ENCODE peak calls at places on chromosomes 7 and 10, in five cellular contexts. Y, D, M, J and B are unnamed samples.

GRCh38 chr7:128909605-128910568 is 622 bp downstream of the KCP start:
- DNase-seq in Y (no peak), D (peak; percentile 77), M (no peak), J (no peak), B (no peak)

GRCh38 chr10:72981882-72982529 is 27.4 kb upstream of the PLA2G12B start:
- DNase-seq in Y (no peak), D (no peak), M (no peak), J (no peak), B (no peak)

GRCh38 chr7:25579688-25580075 is 351.4 kb upstream of the NPVF start:
- DNase-seq in Y (no peak), D (no peak), M (no peak), J (no peak), B (no peak)

GRCh38 chr7:133217805-133218204 is 35.1 kb upstream of the EXOC4 start:
- DNase-seq in Y (no peak), D (no peak), M (no peak), J (no peak), B (no peak)

GRCh38 chr10:34241226-34242000 is 573.7 kb downstream of the PARD3 start:
- DNase-seq in Y (no peak), D (no peak), M (no peak), J (no peak), B (no peak)

GRCh38 chr7:33107136-33108066 is 1.8 kb downstream of the RP9 start:
- DNase-seq in Y (no peak), D (no peak), M (no peak), J (peak; percentile 15), B (peak; percentile 61)

GRCh38 chr7:129522088-129522970 is 20.0 kb downstream of the SMKR1 start:
- DNase-seq in Y (no peak), D (no peak), M (no peak), J (no peak), B (no peak)

GRCh38 chr10:72889391-72889831 is 4.1 kb upstream of the OIT3 start:
- DNase-seq in Y (no peak), D (no peak), M (no peak), J (no peak), B (no peak)

GRCh38 chr7:144812379-144813283 is 23.2 kb downstream of the TPK1 start:
- DNase-seq in Y (no peak), D (no peak), M (peak; percentile 72), J (peak; percentile 65), B (peak; percentile 76)

GRCh38 chr7:17931069-17931468 is 9.2 kb downstream of the SNX13 start:
- DNase-seq in Y (no peak), D (no peak), M (no peak), J (no peak), B (no peak)

GRCh38 chr7:128827248-128827958 is 2.8 kb upstream of the FLNC start:
- DNase-seq in Y (peak; percentile 53), D (peak; percentile 87), M (no peak), J (no peak), B (no peak)

GRCh38 chr10:91805110-91805825 is 7.0 kb downstream of the TNKS2 start:
- DNase-seq in Y (no peak), D (no peak), M (no peak), J (no peak), B (no peak)

GRCh38 chr7:129210256-129210988 is 14.4 kb upstream of the AHCYL2 start:
- DNase-seq in Y (no peak), D (peak; percentile 95), M (peak; percentile 29), J (peak; percentile 60), B (peak; percentile 35)

GRCh38 chr10:130606001-130606405 is 469.8 kb downstream of the GLRX3 start:
- DNase-seq in Y (no peak), D (no peak), M (no peak), J (no peak), B (no peak)

GRCh38 chr7:64872809-64873500 is 30.1 kb upstream of the ZNF273 start:
- DNase-seq in Y (no peak), D (no peak), M (no peak), J (no peak), B (no peak)

GRCh38 chr7:99605527-99605926 is 7.5 kb downstream of the TMEM225B start:
- DNase-seq in Y (no peak), D (no peak), M (no peak), J (no peak), B (no peak)

GRCh38 chr10:44725404-44725803 is 185.7 kb upstream of the TMEM72 start:
- DNase-seq in Y (no peak), D (no peak), M (no peak), J (no peak), B (no peak)

GRCh38 chr7:19747740-19748339 is 25.6 kb downstream of the TMEM196 start:
- DNase-seq in Y (peak; percentile 49), D (no peak), M (no peak), J (no peak), B (no peak)

GRCh38 chr10:103197177-103197576 is 4.1 kb upstream of the NT5C2 start:
- DNase-seq in Y (peak; percentile 37), D (no peak), M (no peak), J (no peak), B (no peak)

GRCh38 chr10:59648711-59649201 is 60.9 kb downstream of the SLC16A9 start:
- DNase-seq in Y (no peak), D (no peak), M (no peak), J (no peak), B (no peak)

GRCh38 chr10:48444861-48445841 is 138.7 kb downstream of the MAPK8 start:
- DNase-seq in Y (no peak), D (peak; percentile 62), M (no peak), J (no peak), B (no peak)

GRCh38 chr10:84820121-84820520 is 491.7 kb downstream of the CCSER2 start:
- DNase-seq in Y (peak; percentile 10), D (no peak), M (no peak), J (no peak), B (no peak)

GRCh38 chr7:36057375-36057774 is 95.7 kb upstream of the EEPD1 start:
- DNase-seq in Y (no peak), D (no peak), M (no peak), J (no peak), B (no peak)

GRCh38 chr7:99639267-99639666 is 22.5 kb downstream of the ZSCAN25 start:
- DNase-seq in Y (no peak), D (no peak), M (no peak), J (no peak), B (no peak)

GRCh38 chr7:138891446-138891810 is 89.8 kb downstream of the KIAA1549 start:
- DNase-seq in Y (no peak), D (no peak), M (no peak), J (no peak), B (no peak)

GRCh38 chr10:29862926-29863614 is 196.3 kb downstream of the JCAD start:
- DNase-seq in Y (peak; percentile 75), D (no peak), M (no peak), J (no peak), B (no peak)

DNA sequence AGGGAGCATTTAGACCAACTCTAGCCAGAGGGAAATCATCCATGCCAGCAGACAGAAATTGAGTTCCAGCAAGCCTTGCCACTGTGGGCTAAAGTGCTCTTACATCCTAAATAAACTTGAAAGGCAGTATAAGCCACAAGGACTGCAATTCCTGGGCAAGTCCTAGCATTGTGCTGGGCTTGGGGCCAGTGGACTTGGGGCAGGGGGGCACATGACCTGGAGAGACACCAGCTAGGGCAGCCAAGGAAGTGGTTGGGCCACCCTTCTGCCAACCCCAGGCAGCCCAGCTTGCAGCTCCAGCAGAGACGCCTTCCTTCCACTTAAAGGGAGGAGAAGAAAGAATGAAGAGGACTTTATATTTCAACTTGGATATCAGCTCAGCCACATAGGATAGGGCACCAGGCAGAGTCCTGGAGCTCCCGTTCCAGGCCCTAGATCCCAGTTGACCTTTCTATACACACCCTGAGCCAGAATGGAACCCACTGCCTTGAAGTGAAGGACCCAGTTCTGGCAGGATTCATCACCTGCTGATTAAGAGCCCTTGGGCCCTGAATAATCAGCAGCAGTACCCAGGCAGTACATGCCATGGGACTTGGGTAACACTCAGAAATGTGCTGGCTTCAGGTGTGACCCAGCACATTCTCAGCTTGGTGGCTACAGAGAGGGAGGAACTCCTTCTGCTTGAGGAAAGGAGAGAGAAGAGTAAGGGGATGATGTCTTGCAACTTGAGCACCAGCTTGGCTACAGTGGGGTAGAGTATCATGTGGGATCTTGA is 153.0 kb downstream of the GNAI1 start:
- DNase-seq in Y (no peak), D (no peak), M (no peak), J (no peak), B (no peak)
- H3K36me3 ChIP-seq in Y (peaks cover 12% of the 10 kb centered on the region), D (no peaks in the 10 kb centered on the region), M (no peaks in the 10 kb centered on the region), J (no peaks in the 10 kb centered on the region), B (no peaks in the 10 kb centered on the region)

GRCh38 chr10:80460399-80461207 is 6.5 kb downstream of the TSPAN14 start:
- DNase-seq in Y (peak; percentile 80), D (peak; percentile 58), M (no peak), J (no peak), B (no peak)
- H3K4me1 ChIP-seq in Y (peaks cover 94% of the 10 kb centered on the region), D (no peaks in the 10 kb centered on the region), M (peaks cover 97% of the 10 kb centered on the region), J (peaks cover 88% of the 10 kb centered on the region), B (peaks cover 99% of the 10 kb centered on the region)

DNA sequence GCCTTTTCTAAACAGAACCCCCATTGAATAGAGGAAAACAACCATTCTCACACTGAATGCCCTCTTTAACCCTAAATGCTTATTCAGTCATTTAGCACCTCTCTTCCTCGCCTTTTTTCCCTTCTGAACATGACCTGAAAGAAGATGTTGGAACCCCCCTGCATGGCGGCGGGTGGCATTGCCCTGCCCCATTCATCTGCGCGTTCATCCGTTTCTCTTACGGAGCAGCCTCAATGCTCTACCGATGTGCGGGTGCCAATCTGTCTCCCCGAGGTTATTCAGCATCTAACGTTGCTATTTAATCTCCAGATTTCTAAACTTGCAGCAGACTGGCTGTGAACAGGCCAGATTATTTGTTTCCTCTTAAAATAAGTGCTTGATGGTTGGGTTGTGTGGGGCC is 286.5 kb downstream of the DPP6 start:
- DNase-seq in Y (no peak), D (no peak), M (no peak), J (no peak), B (no peak)
- H3K4me3 ChIP-seq in Y (no peak overlapping the region), D (no peak overlapping the region), M (no peak overlapping the region), J (no peak overlapping the region), B (no peak overlapping the region)

GRCh38 chr10:71828702-71829101 is 22.3 kb downstream of the PSAP start:
- DNase-seq in Y (no peak), D (peak; percentile 49), M (no peak), J (no peak), B (no peak)
- H3K36me3 ChIP-seq in Y (peaks cover 49% of the 10 kb centered on the region), D (peaks cover 10% of the 10 kb centered on the region), M (peaks cover 73% of the 10 kb centered on the region), J (peaks cover 47% of the 10 kb centered on the region), B (peaks cover 78% of the 10 kb centered on the region)

GRCh38 chr10:15792777-15793176 is 67.5 kb downstream of the MINDY3 start:
- DNase-seq in Y (no peak), D (no peak), M (no peak), J (no peak), B (no peak)
- H3K4me1 ChIP-seq in Y (no peaks in the 10 kb centered on the region), D (peaks cover 6% of the 10 kb centered on the region), M (no peaks in the 10 kb centered on the region), J (no peaks in the 10 kb centered on the region), B (no peaks in the 10 kb centered on the region)